ENCODE peak calls at places on chromosomes 13 and 19, in nine cellular contexts. C is iris pigment epithelial cell; F is NCI-H2081; L is stimulated activated CD8-positive, alpha-beta memory T cell treated with anti-CD3 and anti-CD28 coated beads, Interleukin-7, amount 100 ng/mL, for 1 hour; A is NCI-H1694; Q is effector memory CD4-positive, alpha-beta T cell; I is frontal cortex; V is HTR-8/SVneo; J is T-helper 17 cell. U is an unnamed sample.

GRCh38 chr19:47109541-47110375 is 3.8 kb downstream of the ZC3H4 start:
- DNase-seq in V (no peak), C (peak), A (no peak), Q (no peak), F (no peak), L (no peak), I (no peak), J (no peak), U (peak)

GRCh38 chr13:53052675-53053074 is 24.1 kb downstream of the OLFM4 start:
- DNase-seq in J (no peak), C (no peak), A (no peak), Q (no peak), I (no peak), V (no peak), F (no peak), L (no peak), U (no peak)

GRCh38 chr19:34263745-34264237 is 9.4 kb downstream of the GARRE1 start:
- DNase-seq in Q (no peak), I (no peak), A (no peak), L (no peak), F (no peak), V (no peak), J (no peak), C (no peak), U (no peak)

GRCh38 chr19:17616961-17617806 is 61.7 kb downstream of the COLGALT1 start:
- DNase-seq in J (no peak), A (no peak), I (peak), C (peak), Q (no peak), F (no peak), L (no peak), V (no peak), U (no peak)

GRCh38 chr13:20843177-20843576 is 59.4 kb downstream of the XPO4 start:
- DNase-seq in F (no peak), A (no peak), Q (no peak), V (no peak), L (no peak), C (peak), I (no peak), J (no peak), U (no peak)

GRCh38 chr13:36543671-36544070 is 111.4 kb downstream of the CCNA1 start:
- DNase-seq in A (no peak), Q (no peak), L (no peak), C (no peak), V (no peak), F (peak), I (no peak), J (no peak), U (no peak)

GRCh38 chr13:71727036-71727435 is 140.0 kb downstream of the DACH1 start:
- DNase-seq in A (no peak), F (no peak), J (no peak), V (no peak), L (no peak), Q (no peak), C (no peak), I (no peak), U (no peak)

GRCh38 chr13:98821372-98822237 is 69.1 kb upstream of the SLC15A1 start:
- DNase-seq in F (no peak), J (no peak), V (no peak), Q (no peak), A (no peak), C (no peak), I (no peak), L (no peak), U (no peak)

GRCh38 chr13:73106513-73107214 is 47.9 kb downstream of the KLF5 start:
- DNase-seq in A (no peak), Q (no peak), L (no peak), V (no peak), J (no peak), C (no peak), I (no peak), F (no peak), U (no peak)

GRCh38 chr19:3450796-3451411 is 29.4 kb downstream of the SMIM24 start:
- DNase-seq in F (no peak), L (no peak), A (no peak), V (peak), Q (no peak), C (peak), J (no peak), I (peak), U (no peak)

GRCh38 chr19:45781282-45782161 is 768 bp downstream of the DMPK start:
- DNase-seq in A (peak), F (peak), J (no peak), L (no peak), V (peak), I (no peak), C (no peak), Q (no peak), U (peak)

U was measured in neural crest cell.